ENCODE peak calls at places on chromosome 9, in seven cellular contexts. O, F, G, W, Q, S and L are unnamed samples.
A peak's percentile ranks its signal among the peaks of the same experiment; 100 is the strongest.

GRCh38 chr9:72476617-72477375 is 44.6 kb upstream of the TMC1 start:
- DNase-seq in O (no peak), F (peak; percentile 59), G (peak; percentile 11), W (no peak), Q (no peak), S (no peak), L (no peak)

GRCh38 chr9:134065720-134066419 is 2.0 kb downstream of the BRD3 start:
- DNase-seq in O (no peak), F (peak; percentile 64), G (peak; percentile 67), W (no peak), Q (peak; percentile 23), S (peak; percentile 71), L (no peak)

GRCh38 chr9:74742176-74742575 is 145.5 kb downstream of the TRPM6 start:
- DNase-seq in O (no peak), F (no peak), G (no peak), W (no peak), Q (no peak), S (no peak), L (no peak)

GRCh38 chr9:72396247-72397091 is 31.5 kb upstream of the ZFAND5 start:
- DNase-seq in O (no peak), F (no peak), G (no peak), W (no peak), Q (no peak), S (no peak), L (no peak)

GRCh38 chr9:93672622-93673270 is 96.4 kb downstream of the PHF2 start:
- DNase-seq in O (no peak), F (peak; percentile 12), G (no peak), W (no peak), Q (no peak), S (peak; percentile 7), L (no peak)

GRCh38 chr9:76137941-76138340 is 247.5 kb downstream of the PCSK5 start:
- DNase-seq in O (no peak), F (no peak), G (no peak), W (no peak), Q (no peak), S (no peak), L (no peak)

GRCh38 chr9:75233011-75233410 is 144.7 kb downstream of the OSTF1 start:
- DNase-seq in O (no peak), F (no peak), G (no peak), W (no peak), Q (no peak), S (no peak), L (no peak)

GRCh38 chr9:124486778-124487490 is 20.3 kb downstream of the NR5A1 start:
- DNase-seq in O (peak; percentile 38), F (no peak), G (no peak), W (no peak), Q (no peak), S (no peak), L (no peak)

GRCh38 chr9:95516221-95516735 is 493 bp downstream of the PTCH1 start:
- DNase-seq in O (no peak), F (no peak), G (no peak), W (no peak), Q (no peak), S (no peak), L (no peak)

GRCh38 chr9:110700953-110701352 is 32.4 kb downstream of the MUSK start:
- DNase-seq in O (no peak), F (no peak), G (no peak), W (no peak), Q (no peak), S (no peak), L (no peak)

GRCh38 chr9:100196828-100197227 is 97.8 kb downstream of the INVS start:
- DNase-seq in O (no peak), F (no peak), G (no peak), W (no peak), Q (no peak), S (no peak), L (no peak)

GRCh38 chr9:107684224-107684623 is 194.7 kb upstream of the KLF4 start:
- DNase-seq in O (no peak), F (no peak), G (no peak), W (no peak), Q (no peak), S (no peak), L (no peak)